ENCODE peak calls at places on chromosome 13, in eight cellular contexts. B is right lobe of liver, S is GM23248, H is right atrium auricular region, L is A673, X is adrenal gland, C is A549, T is pancreas. J is an unnamed sample. For H3K4me1, the result is how much of the 10 kb centered on the place peaks cover.

GRCh38 chr13:67662997-67663396 is 432.9 kb upstream of the PCDH9 start:
- DNase-seq in B (no peak), S (no peak), H (no peak), L (no peak), X (no peak), C (no peak), T (no peak), J (no peak)

GRCh38 chr13:76489299-76489698 is 396.9 kb downstream of the KCTD12 start:
- DNase-seq in B (no peak), S (no peak), H (no peak), L (no peak), X (no peak), C (no peak), T (no peak), J (no peak)

GRCh38 chr13:78317030-78317429 is 286.3 kb downstream of the POU4F1 start:
- DNase-seq in B (no peak), S (peak), H (no peak), L (peak), X (no peak), C (no peak), T (no peak), J (no peak)

GRCh38 chr13:91768746-91769145 is 370.3 kb downstream of the GPC5 start:
- DNase-seq in B (no peak), S (no peak), H (no peak), L (no peak), X (no peak), C (no peak), T (no peak), J (no peak)

GRCh38 chr13:91406619-91407018 is 8.2 kb downstream of the GPC5 start:
- DNase-seq in B (no peak), S (peak), H (no peak), L (peak), X (peak), C (peak), T (no peak), J (peak)

GRCh38 chr13:19981685-19982238 is 23.2 kb downstream of the ZMYM2 start:
- DNase-seq in B (no peak), S (no peak), H (no peak), L (no peak), X (no peak), C (no peak), T (no peak), J (no peak)

GRCh38 chr13:74077847-74078246 is 56.4 kb downstream of the KLF12 start:
- DNase-seq in B (no peak), S (peak), H (no peak), L (no peak), X (no peak), C (no peak), T (no peak), J (no peak)

GRCh38 chr13:112984954-112985802 is 16.2 kb downstream of the MCF2L start:
- DNase-seq in B (no peak), S (no peak), H (no peak), L (no peak), X (no peak), C (no peak), T (no peak), J (no peak)

GRCh38 chr13:93304134-93304533 is 77.5 kb downstream of the GPC6 start:
- DNase-seq in B (no peak), S (no peak), H (no peak), L (no peak), X (no peak), C (no peak), T (no peak), J (no peak)

GRCh38 chr13:75934889-75935288 is 298.8 kb downstream of the LMO7 start:
- DNase-seq in B (no peak), S (peak), H (no peak), L (no peak), X (no peak), C (no peak), T (no peak), J (no peak)

GRCh38 chr13:46667687-46668281 is 114.8 kb downstream of the LRCH1 start:
- DNase-seq in B (no peak), S (peak), H (no peak), L (no peak), X (no peak), C (no peak), T (no peak), J (no peak)
- H3K4me3 ChIP-seq in B (no peak), S (peak), H (peak), L (peak), X (no peak), C (no peak), T (no peak), J (no peak)

DNA sequence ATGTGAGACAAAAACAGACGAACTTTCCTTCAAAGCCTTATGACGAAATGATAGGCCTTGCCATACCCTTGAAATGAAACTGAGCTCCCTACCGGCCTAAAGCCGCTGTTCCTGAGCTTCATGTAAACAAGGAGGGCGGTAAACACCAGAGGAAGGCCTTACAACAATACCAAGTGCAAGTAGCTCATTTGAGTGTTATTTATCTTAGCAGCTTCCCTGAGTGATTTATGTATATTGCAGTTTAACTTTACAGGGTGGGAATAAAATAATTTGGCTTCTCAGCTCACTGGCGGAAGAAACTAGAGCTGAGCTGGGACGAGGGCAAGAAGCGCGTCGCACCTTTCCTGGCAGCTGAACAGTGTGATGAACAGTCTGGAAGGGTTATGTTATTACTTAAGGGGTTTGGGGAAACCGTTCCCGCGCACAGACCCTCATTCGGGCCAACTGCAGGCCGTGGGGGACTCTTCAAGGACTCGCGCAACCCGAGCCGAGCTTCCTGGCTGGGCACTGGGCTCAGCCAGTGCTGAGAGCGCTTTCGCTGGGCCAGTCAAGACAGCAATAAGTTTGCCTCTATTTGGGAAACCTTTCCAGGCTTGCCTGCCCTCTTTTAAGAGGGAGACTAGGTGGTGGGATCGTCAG is 111.3 kb downstream of the KCNRG start:
- DNase-seq in B (no peak), S (peak), H (no peak), L (peak), X (peak), C (peak), T (no peak), J (no peak)
- H3K4me1 ChIP-seq in B (under half), S (under half), H (half or more), L (under half), X (under half), C (under half), T (under half), J (under half)

GRCh38 chr13:99176309-99177276 is 24.1 kb upstream of the UBAC2 start:
- DNase-seq in B (peak), S (peak), H (peak), L (peak), X (peak), C (peak), T (peak), J (peak)
- H3K4me3 ChIP-seq in B (no peak), S (no peak), H (no peak), L (no peak), X (no peak), C (no peak), T (no peak), J (no peak)

GRCh38 chr13:46617885-46618284 is 64.9 kb downstream of the LRCH1 start:
- DNase-seq in B (no peak), S (no peak), H (no peak), L (no peak), X (no peak), C (no peak), T (no peak), J (no peak)

GRCh38 chr13:46620029-46620428 is 67.1 kb downstream of the LRCH1 start:
- DNase-seq in B (no peak), S (no peak), H (no peak), L (no peak), X (no peak), C (no peak), T (no peak), J (no peak)

GRCh38 chr13:46615888-46616531 is 63.0 kb downstream of the LRCH1 start:
- DNase-seq in B (no peak), S (peak), H (no peak), L (no peak), X (no peak), C (no peak), T (no peak), J (no peak)

GRCh38 chr13:46614582-46614981 is 61.6 kb downstream of the LRCH1 start:
- DNase-seq in B (no peak), S (no peak), H (no peak), L (no peak), X (no peak), C (peak), T (no peak), J (peak)

DNA sequence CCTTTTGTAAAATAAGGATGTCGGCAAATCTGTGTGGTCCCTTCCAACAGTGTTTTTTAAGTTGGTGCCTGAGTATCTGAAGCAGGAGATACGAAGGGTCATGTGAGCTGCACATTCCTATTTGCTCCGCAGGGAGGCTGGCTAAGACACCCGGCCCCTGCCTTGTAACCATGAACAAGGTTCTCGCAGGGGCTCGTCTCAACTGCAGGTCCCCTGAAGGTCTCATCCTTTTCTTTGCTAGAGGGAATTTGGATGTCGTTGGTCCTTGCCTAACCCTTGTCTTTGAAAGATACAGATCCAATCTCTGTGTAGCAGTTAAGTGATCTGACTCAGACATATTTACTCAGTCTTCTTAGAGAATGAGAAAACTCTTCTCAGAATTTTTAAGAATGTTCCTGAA is 64.4 kb downstream of the LRCH1 start:
- DNase-seq in B (no peak), S (peak), H (no peak), L (no peak), X (no peak), C (no peak), T (no peak), J (no peak)
- H3K4me1 ChIP-seq in B (under half), S (under half), H (half or more), L (half or more), X (under half), C (half or more), T (under half), J (under half)

GRCh38 chr13:111211789-111212516 is 96.8 kb downstream of the ARHGEF7 start:
- DNase-seq in B (no peak), S (no peak), H (no peak), L (peak), X (no peak), C (no peak), T (no peak), J (no peak)

GRCh38 chr13:111209613-111210012 is 94.5 kb downstream of the ARHGEF7 start:
- DNase-seq in B (no peak), S (no peak), H (no peak), L (no peak), X (no peak), C (no peak), T (no peak), J (no peak)

GRCh38 chr13:111210488-111210887 is 95.4 kb downstream of the ARHGEF7 start:
- DNase-seq in B (no peak), S (peak), H (no peak), L (peak), X (no peak), C (no peak), T (no peak), J (no peak)

GRCh38 chr13:111210082-111210481 is 95.0 kb downstream of the ARHGEF7 start:
- DNase-seq in B (no peak), S (no peak), H (no peak), L (no peak), X (no peak), C (no peak), T (no peak), J (no peak)

DNA sequence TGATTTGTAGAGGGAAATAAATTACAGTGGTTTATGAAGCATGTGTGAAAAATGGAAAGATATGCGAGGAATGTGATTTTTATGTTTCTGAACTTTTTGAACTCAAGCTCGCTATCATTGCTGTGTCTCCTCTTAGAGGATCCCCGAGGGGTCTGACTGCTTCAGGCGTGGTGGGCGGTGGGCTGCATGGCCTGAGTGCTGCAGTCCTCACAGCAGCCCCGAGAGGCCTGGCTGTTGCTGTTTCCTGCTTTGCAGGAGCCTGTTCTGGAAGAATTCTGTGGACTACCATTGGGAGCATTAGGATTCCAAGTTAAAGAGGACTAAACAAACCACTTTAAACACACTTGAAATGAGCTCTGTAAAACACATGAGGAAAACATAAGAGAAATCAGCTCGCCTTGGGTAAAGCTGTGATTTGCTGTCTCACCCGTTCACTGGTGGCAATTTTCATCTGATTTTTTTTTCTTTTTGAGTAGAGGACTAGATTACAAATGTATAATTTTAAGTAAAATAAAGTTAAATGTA is 95.9 kb downstream of the ARHGEF7 start:
- DNase-seq in B (no peak), S (no peak), H (no peak), L (no peak), X (no peak), C (no peak), T (no peak), J (no peak)
- H3K4me3 ChIP-seq in B (no peak), S (peak), H (no peak), L (no peak), X (no peak), C (no peak), T (no peak), J (no peak)

DNA sequence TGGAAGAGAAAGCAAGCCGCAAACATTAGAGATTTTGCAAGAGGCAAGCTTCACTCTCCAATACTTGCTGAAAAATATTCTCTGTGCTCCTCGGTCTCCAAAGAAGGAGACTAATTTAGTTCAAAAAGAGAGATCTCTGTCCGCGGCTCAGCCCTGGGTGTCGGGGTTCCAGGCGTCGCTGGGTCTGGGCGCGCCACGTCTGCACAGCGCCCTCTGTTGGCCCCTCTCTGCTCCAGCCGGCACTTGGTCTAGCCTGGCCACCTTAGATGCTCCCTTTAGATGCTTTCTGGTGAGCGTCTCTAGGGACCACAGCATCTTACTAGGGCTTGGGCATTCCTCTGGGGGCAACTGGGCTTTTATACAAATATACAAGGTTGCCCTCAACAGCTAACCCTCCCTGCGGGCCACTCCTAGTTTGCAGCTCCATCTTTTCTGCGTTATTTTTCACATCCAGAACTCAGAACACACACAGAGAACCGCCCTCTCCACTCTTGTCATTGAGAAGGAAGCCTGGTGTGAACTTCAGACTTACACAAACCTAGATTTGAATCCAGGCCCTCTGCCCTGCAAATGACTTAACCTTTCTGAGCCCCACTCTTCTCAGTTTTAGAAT is 78.3 kb downstream of the CYSLTR2 start:
- DNase-seq in B (peak), S (peak), H (no peak), L (peak), X (peak), C (peak), T (peak), J (peak)
- H3K4me1 ChIP-seq in B (under half), S (under half), H (under half), L (under half), X (under half), C (under half), T (under half), J (under half)

DNA sequence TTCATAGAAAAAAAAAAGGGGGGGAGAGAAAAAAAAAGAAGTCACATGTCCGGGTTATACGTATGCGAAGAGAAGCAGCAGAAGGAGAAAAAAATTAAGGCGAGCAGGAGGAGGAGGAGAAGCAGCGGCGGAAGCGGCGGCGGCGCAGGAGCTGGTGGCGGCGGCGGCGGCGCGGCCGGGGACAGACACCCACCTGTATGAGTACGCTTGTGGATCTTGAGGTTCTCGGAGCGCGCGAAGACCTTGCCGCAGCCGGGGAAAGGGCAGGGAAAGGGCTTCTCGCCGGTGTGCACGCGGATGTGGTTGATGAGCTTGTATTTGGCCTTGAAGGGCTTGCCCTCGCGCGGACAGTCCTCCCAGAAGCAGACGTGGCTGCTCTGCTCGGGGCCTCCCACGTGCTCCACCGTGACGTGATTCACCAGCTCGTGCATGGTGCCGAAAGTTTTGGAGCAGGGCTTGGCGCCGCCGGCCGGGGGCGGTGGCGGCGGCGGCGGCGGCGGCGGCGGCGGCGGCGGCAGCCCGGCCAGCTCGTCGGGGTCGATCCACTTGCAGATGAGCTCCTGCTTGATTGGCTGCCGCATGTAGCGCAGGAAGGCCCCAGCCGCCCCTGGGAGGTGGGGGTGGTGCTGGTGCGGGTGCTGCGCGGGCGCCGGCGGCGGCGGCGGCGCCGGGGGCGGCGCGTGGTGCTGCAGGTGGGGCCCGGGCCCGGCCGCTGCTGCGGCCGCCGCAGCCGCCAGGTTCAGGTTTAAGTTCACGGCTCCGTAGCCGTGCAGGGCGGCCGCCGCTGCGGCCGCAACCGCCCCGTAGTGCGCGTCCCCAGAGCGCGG is 1.4 kb downstream of the ZIC5 start:
- DNase-seq in B (peak), S (peak), H (peak), L (peak), X (peak), C (no peak), T (no peak), J (peak)
- H3K4me3 ChIP-seq in B (no peak), S (no peak), H (peak), L (peak), X (no peak), C (peak), T (peak), J (peak)

DNA sequence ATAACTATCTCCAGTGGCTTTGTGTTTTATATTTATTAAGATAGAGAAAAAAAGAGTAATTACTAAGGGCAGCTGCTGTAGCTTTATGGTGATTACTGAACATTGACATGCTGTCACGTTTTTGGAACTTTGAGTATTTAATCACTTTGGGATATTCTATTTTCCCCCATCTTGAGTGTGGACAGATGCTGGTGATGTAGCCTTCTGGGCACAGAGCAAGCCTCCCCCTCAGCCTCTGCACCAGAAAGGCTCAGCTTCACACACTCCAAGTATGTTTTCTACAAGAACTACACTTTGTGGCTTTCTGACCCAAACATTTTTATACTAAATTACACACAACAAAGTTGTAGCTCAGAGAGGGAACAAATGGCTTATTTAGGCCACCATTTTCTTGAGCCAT is 1.1 kb downstream of the ALOX5AP start:
- DNase-seq in B (no peak), S (no peak), H (no peak), L (no peak), X (no peak), C (no peak), T (no peak), J (no peak)
- H3K4me1 ChIP-seq in B (under half), S (under half), H (under half), L (under half), X (under half), C (under half), T (under half), J (under half)

DNA sequence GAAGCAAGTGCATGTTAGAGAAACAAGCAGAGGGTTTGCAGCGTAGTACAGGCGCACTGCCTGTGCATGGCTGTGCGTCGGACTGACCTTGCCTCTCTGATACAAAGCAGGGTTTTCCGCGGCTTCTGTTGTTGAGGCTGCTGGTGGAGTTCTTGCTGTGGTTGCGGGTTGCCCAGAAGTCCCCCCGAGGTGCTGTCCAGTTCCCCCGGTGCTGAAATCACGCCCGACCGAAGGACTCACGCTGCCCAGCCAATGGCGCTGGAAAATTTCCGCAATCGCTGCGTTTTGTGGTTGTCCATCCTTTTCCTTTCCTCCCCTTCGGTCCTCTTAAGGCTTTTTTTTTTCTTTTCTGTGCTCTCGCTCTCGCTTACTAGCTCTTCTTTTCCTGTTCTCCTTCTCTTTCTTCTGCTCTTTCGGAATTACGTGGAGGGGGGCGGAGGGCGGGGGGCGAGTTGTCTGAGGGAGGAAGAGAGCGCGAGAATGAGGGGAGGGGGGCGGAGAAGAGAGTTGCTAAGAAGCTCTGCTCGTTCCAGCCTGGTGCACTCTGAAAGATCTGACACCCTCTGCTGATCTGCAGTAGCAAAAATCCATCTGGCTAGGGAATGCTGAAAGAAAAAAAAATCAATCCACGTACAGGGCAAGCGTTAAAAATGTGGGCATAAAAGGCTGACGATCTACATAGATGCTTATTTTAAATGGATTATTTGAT is at the start of gene SLITRK1:
- DNase-seq in B (peak), S (peak), H (no peak), L (peak), X (peak), C (no peak), T (peak), J (peak)
- H3K4me3 ChIP-seq in B (no peak), S (no peak), H (no peak), L (peak), X (no peak), C (peak), T (peak), J (no peak)

J was measured in HAP-1.